ENCODE peak calls at places on chromosomes 3 and 15, in five cellular contexts. T is WTC11, K is A549, J is K562, Y is GM12878. X is an unnamed sample.

GRCh38 chr3:20190991-20191390 is 5.0 kb upstream of the SGO1 start:
- DNase-seq in T (peak), K (no peak), J (no peak), Y (no peak), X (no peak)

GRCh38 chr3:114083112-114083511 is 26.6 kb downstream of the QTRT2 start:
- DNase-seq in T (no peak), K (no peak), J (no peak), Y (no peak), X (no peak)

GRCh38 chr3:28746990-28747389 is 398.4 kb upstream of the AZI2 start:
- DNase-seq in T (no peak), K (no peak), J (no peak), Y (no peak), X (no peak)

GRCh38 chr3:16297991-16298885 is 33.2 kb downstream of the OXNAD1 start:
- DNase-seq in T (no peak), K (no peak), J (no peak), Y (no peak), X (no peak)

GRCh38 chr15:93829115-93829849 is 402.1 kb upstream of the MCTP2 start:
- DNase-seq in T (no peak), K (no peak), J (no peak), Y (no peak), X (no peak)

GRCh38 chr3:188257384-188257961 is 103.5 kb downstream of the LPP start:
- DNase-seq in T (no peak), K (no peak), J (no peak), Y (no peak), X (no peak)

GRCh38 chr3:196662033-196662432 is 22.5 kb downstream of the NRROS start:
- DNase-seq in T (no peak), K (no peak), J (no peak), Y (no peak), X (no peak)

GRCh38 chr3:45313743-45314403 is 74.5 kb upstream of the LARS2 start:
- DNase-seq in T (no peak), K (no peak), J (no peak), Y (no peak), X (no peak)

GRCh38 chr3:106276755-106277612 is 408.2 kb upstream of the CBLB start:
- DNase-seq in T (no peak), K (no peak), J (no peak), Y (no peak), X (no peak)

GRCh38 chr3:186680869-186681268 is 15.1 kb downstream of the HRG start:
- DNase-seq in T (no peak), K (no peak), J (no peak), Y (no peak), X (no peak)

GRCh38 chr15:49031764-49032270 is 14.4 kb downstream of the SECISBP2L start:
- DNase-seq in T (no peak), K (no peak), J (no peak), Y (no peak), X (no peak)

GRCh38 chr15:38030609-38031008 is 96.2 kb downstream of the TMCO5A start:
- DNase-seq in T (no peak), K (no peak), J (no peak), Y (no peak), X (no peak)

GRCh38 chr3:100913870-100914654 is 79.2 kb downstream of the ABI3BP start:
- DNase-seq in T (no peak), K (no peak), J (no peak), Y (no peak), X (no peak)

GRCh38 chr3:33681667-33682066 is 36.4 kb downstream of the CLASP2 start:
- DNase-seq in T (no peak), K (no peak), J (no peak), Y (no peak), X (no peak)

GRCh38 chr3:94110854-94111253 is 48.0 kb downstream of the NSUN3 start:
- DNase-seq in T (no peak), K (no peak), J (no peak), Y (no peak), X (no peak)

GRCh38 chr3:197466586-197467399 is 89.0 kb downstream of the BDH1 start:
- DNase-seq in T (no peak), K (peak), J (no peak), Y (no peak), X (no peak)

GRCh38 chr3:152235709-152236298 is 32.9 kb upstream of the MBNL1 start:
- DNase-seq in T (no peak), K (peak), J (peak), Y (no peak), X (peak)

GRCh38 chr15:44536298-44536961 is 517 bp upstream of the EIF3J start:
- DNase-seq in T (peak), K (peak), J (peak), Y (no peak), X (peak)

GRCh38 chr3:127791221-127791913 is 30.9 kb downstream of the MGLL start:
- DNase-seq in T (peak), K (no peak), J (peak), Y (peak), X (no peak)

GRCh38 chr15:31389576-31389975 is 62.9 kb downstream of the KLF13 start:
- DNase-seq in T (no peak), K (no peak), J (no peak), Y (no peak), X (no peak)

GRCh38 chr3:141979050-141979671 is 102.7 kb downstream of the ATP1B3 start:
- DNase-seq in T (no peak), K (no peak), J (no peak), Y (no peak), X (no peak)

GRCh38 chr3:126479642-126480041 is 4.0 kb upstream of the ZXDC start:
- DNase-seq in T (no peak), K (no peak), J (no peak), Y (no peak), X (no peak)

GRCh38 chr3:128784843-128785242 is 58.9 kb downstream of the RAB7A start:
- DNase-seq in T (no peak), K (no peak), J (no peak), Y (no peak), X (no peak)

GRCh38 chr3:143824675-143825074 is 23.6 kb downstream of the SLC9A9 start:
- DNase-seq in T (no peak), K (no peak), J (no peak), Y (no peak), X (no peak)

GRCh38 chr15:61660579-61660978 is 399.7 kb downstream of the VPS13C start:
- DNase-seq in T (no peak), K (no peak), J (no peak), Y (no peak), X (no peak)

GRCh38 chr15:60590935-60591490 is 112.1 kb upstream of the ICE2 start:
- DNase-seq in T (peak), K (peak), J (no peak), Y (no peak), X (peak)

GRCh38 chr3:168049366-168049974 is 46.3 kb downstream of the GOLIM4 start:
- DNase-seq in T (no peak), K (no peak), J (no peak), Y (no peak), X (no peak)

GRCh38 chr3:18556001-18556408 is 130.9 kb upstream of the SATB1 start:
- DNase-seq in T (no peak), K (no peak), J (no peak), Y (no peak), X (no peak)

GRCh38 chr3:125602752-125603649 is 7.7 kb upstream of the OSBPL11 start:
- DNase-seq in T (no peak), K (no peak), J (no peak), Y (no peak), X (no peak)

GRCh38 chr3:71652786-71653419 is 69.4 kb upstream of the FOXP1 start:
- DNase-seq in T (no peak), K (peak), J (peak), Y (peak), X (peak)
- TF ChIP-seq ESRRA in T (no peak), K (no peak), J (no peak), Y (no peak), X (no peak)

DNA sequence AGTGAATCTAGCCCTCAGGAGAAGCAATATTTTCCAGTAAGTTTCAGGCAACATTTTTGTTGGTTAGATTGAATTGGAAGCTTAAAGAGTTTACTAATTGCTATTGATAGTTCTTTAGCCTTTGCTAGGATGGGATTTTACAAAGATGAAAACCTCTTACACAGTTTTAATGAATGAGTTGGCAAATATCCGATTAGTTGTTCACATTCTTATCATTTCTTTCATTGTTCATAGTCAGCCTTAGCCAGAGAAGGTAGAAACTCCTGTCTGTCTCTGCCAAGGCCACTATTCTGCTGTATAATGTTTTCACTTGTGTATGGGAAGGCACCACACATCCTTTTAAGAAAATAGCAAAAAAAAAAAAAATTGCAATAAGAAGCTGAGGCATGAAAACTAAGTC is 222.0 kb upstream of the MANF start:
- DNase-seq in T (no peak), K (no peak), J (no peak), Y (no peak), X (no peak)
- TF ChIP-seq ESRRA in T (no peak), K (no peak), J (no peak), Y (no peak), X (no peak)

DNA sequence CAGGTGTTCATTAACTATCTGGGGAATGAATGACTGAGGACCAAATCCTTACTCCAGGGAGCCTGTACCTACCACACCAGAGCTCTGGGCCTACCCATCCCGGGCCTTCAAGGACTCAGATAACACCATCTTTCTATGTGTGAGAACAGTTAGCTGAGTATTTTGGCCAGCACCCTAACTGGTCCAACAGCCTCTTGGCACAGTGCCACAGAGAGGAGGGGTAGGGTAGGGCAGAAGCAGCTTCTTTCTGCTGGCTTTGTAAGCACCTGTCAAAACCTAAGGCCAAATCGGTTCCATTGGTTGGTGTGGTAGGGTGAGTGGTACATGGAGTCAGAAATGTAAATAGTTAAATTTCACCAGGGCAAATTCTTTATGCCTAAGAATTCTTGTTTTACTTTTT is 26.7 kb downstream of the ISL2 start:
- DNase-seq in T (no peak), K (no peak), J (no peak), Y (no peak), X (no peak)
- TF ChIP-seq ESRRA in T (no peak), K (no peak), J (no peak), Y (no peak), X (no peak)

DNA sequence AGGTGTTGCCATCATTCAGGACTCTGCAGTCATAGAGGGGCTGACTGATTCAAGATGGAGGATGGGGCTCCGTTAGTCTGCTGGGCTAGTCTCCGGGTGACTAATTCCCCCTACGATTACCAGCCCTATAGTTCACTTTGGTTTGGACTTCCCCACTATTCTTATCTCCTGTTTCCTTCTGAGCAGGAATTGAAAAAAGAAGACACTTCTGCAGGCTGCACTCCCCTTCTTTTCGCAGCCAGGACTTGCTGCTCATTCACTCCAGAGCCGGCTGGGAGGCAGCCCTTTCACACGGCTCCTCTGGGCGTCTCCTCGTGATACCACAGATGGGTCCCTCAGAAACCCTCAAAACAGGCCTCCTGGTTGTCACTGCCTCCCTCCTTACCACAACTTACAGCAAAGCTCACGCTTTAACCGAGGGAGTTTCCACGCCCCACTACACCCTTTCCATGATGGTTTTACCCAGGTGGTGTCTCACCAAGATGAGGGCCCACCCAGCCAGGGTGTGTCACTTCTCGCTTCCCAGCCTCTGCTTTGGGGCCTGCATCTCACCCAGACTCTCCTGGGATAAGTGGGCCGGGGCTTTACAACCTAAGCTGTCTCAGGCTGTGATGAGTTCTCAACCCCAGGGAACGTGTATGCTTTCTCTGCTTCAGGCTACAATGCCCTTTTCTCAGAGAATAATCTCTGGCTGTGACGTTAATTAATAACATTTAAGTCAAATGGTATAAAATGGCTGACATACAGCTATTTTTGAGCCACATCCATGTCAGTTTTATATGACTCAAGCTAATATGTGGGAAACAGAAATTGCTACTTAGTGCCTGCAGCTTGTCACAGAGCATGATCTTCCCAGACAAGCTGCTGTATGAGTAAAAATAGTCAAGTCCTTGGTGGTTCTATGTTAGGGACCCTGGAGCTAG is 11.9 kb downstream of the CX3CR1 start:
- DNase-seq in T (no peak), K (no peak), J (no peak), Y (no peak), X (no peak)
- TF ChIP-seq ESRRA in T (no peak), K (no peak), J (no peak), Y (no peak), X (no peak)

GRCh38 chr3:53169045-53169831 is 8.2 kb downstream of the PRKCD start:
- DNase-seq in T (peak), K (no peak), J (no peak), Y (no peak), X (peak)
- TF ChIP-seq ESRRA in T (no peak), K (no peak), J (no peak), Y (no peak), X (no peak)

GRCh38 chr15:70361891-70362290 is 264.2 kb upstream of the TLE3 start:
- DNase-seq in T (no peak), K (no peak), J (no peak), Y (no peak), X (no peak)

GRCh38 chr15:70361106-70361505 is 263.4 kb upstream of the TLE3 start:
- DNase-seq in T (no peak), K (no peak), J (no peak), Y (no peak), X (no peak)

GRCh38 chr15:70358871-70359647 is 261.3 kb upstream of the TLE3 start:
- DNase-seq in T (no peak), K (no peak), J (no peak), Y (no peak), X (no peak)

GRCh38 chr15:70362350-70362749 is 264.6 kb upstream of the TLE3 start:
- DNase-seq in T (no peak), K (no peak), J (no peak), Y (no peak), X (no peak)

DNA sequence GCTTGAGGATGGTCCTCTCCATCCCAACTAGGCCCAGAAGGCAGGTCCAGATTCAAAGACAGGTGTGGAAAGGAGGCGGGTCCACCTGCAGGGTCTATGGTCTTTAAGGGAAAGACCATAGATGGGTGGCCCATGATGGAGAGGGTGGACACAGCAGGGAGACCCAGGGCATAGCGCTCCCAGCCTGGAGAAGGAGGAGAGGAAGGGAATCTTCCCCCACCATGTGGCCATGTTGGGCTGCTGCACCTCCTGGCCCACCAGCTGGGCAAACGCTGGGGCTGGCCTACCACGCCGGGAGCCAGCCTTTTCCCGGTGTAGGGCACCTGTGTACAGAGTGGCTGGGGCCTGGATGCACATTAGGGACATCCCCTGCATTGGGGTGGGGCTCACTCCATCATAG is 265.2 kb upstream of the TLE3 start:
- DNase-seq in T (peak), K (no peak), J (peak), Y (no peak), X (peak)
- TF ChIP-seq ESRRA in T (no peak), K (no peak), J (no peak), Y (no peak), X (no peak)

DNA sequence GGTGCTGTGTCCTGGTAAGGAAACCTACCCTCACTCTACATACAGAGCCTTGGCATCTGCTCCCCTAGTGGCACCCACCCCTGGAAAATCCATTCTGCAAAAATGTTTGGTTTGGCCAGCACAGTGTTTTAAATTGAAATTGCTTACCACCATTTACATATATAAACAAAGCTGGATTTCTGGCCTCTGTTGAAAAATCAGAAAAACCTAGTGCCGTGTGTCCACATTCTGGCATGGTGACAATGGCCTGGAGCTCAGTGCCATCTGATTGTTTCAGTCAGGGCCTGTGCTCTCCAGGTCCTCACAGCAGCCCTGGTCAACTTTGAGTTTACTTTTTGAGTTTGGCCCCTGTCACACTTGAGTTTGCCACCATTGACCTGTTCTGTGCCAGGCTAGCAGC is 2.9 kb upstream of the IL17RC start:
- DNase-seq in T (no peak), K (no peak), J (no peak), Y (no peak), X (no peak)
- TF ChIP-seq ESRRA in T (no peak), K (no peak), J (no peak), Y (no peak), X (no peak)

DNA sequence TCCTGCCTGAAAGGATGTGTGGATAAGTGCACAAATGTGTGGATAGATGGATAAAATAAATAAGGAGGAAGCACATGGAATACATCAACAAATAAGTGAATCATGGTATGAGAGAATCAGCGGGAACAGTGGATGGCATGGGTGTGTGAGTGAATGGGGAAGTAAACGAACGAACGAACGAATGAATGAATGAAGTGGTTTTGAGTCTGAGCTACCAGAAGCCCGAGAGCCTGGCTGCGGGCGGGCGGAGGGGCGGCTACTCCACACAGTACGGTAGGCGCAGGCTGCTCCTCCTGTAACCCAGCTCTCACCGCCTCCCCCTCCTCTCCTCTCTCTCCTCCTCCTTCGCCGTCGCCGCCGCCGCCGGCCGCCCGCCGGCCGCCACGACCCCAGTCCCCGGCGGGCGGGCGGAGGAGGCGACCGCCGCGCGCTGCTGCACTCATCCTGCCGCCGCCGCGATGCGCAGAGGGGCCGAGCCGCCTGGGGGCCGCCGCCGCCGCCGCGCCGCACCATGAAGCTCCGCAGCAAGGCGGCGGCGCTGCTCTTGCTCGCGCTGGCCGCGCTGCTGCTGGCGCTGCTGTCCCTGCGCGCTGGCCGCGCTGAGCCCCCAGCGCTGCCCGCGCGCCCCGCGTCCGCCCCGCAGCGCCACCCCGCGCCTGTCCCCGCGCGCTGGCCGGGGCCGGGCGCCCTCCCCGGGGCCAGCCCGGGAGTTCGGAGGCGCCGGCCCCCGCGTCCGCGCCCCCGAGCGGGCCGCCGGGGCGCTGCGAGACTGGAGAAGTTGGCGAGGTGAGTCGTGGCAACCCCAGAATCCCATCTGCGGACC is at the start of gene GXYLT2:
- DNase-seq in T (peak), K (peak), J (peak), Y (no peak), X (peak)
- TF ChIP-seq ESRRA in T (no peak), K (no peak), J (no peak), Y (no peak), X (no peak)